ENCODE peak calls at places on chromosome 1, in ten cellular contexts. H is iris pigment epithelial cell; L is Daoy; K is GM12891; V is esophagus squamous epithelium; F is neuronal stem cell; B is stimulated activated CD4-positive, alpha-beta T cell treated with anti-CD3 and anti-CD28 coated beads, TNF-alpha, amount 100 ng/mL, for 4 hours; U is DMS 273 treated with DMSO at 0.1 percent for 48 hours; T is neural crest cell; A is fibroblast of mammary gland. E is an unnamed sample.

GRCh38 chr1:59142663-59143487 is 154.0 kb upstream of the FGGY start:
- DNase-seq in H (peak; percentile 91), L (peak; percentile 97), K (no peak), V (no peak), F (no peak), B (no peak), U (no peak), T (no peak), A (peak; percentile 99), E (peak; percentile 96)

GRCh38 chr1:236951672-236952071 is 52.6 kb downstream of the MT1HL1 start:
- DNase-seq in H (no peak), L (no peak), K (no peak), V (no peak), F (no peak), B (no peak), U (no peak), T (no peak), A (no peak), E (no peak)

GRCh38 chr1:99680258-99680657 is 34.3 kb downstream of the PALMD start:
- DNase-seq in H (peak; percentile 50), L (peak; percentile 92), K (no peak), V (no peak), F (no peak), B (no peak), U (no peak), T (no peak), A (peak; percentile 33), E (peak; percentile 48)

GRCh38 chr1:204338359-204338758 is 21.4 kb downstream of the PLEKHA6 start:
- DNase-seq in H (no peak), L (no peak), K (no peak), V (no peak), F (no peak), B (no peak), U (no peak), T (no peak), A (no peak), E (no peak)

GRCh38 chr1:53501065-53502005 is 42.1 kb downstream of the DMRTB1 start:
- DNase-seq in H (no peak), L (no peak), K (no peak), V (no peak), F (no peak), B (no peak), U (no peak), T (no peak), A (no peak), E (no peak)

GRCh38 chr1:178362784-178363183 is 134.0 kb downstream of the CLEC20A start:
- DNase-seq in H (peak; percentile 81), L (no peak), K (no peak), V (no peak), F (no peak), B (no peak), U (no peak), T (no peak), A (peak; percentile 87), E (no peak)

GRCh38 chr1:212561501-212561931 is 47.0 kb upstream of the ATF3 start:
- DNase-seq in H (peak; percentile 49), L (peak; percentile 64), K (no peak), V (no peak), F (no peak), B (no peak), U (no peak), T (no peak), A (peak; percentile 50), E (peak; percentile 56)

GRCh38 chr1:156097499-156098178 is 15.4 kb upstream of the MEX3A start:
- DNase-seq in H (no peak), L (no peak), K (no peak), V (no peak), F (no peak), B (no peak), U (no peak), T (no peak), A (no peak), E (no peak)

GRCh38 chr1:3017440-3018050 is 3.7 kb upstream of the ACTRT2 start:
- DNase-seq in H (no peak), L (peak; percentile 32), K (no peak), V (no peak), F (no peak), B (no peak), U (no peak), T (no peak), A (no peak), E (no peak)